ENCODE peak calls at places on chromosomes 13 and 19, in nine cellular contexts. W is neuronal stem cell, N is heart right ventricle, S is caudate nucleus, A is aorta, P is left lung, E is pancreas, B is K562, T is suprapubic skin. M is an unnamed sample.
A peak's percentile ranks its signal among the peaks of the same experiment; 100 is the strongest.

GRCh38 chr13:41931337-41931736 is 29.6 kb downstream of the VWA8 start:
- DNase-seq in W (no peak), N (no peak), S (no peak), A (no peak), P (no peak), E (no peak), B (no peak), T (no peak), M (no peak)

GRCh38 chr19:6412111-6412999 is 12.3 kb downstream of the KHSRP start:
- DNase-seq in W (no peak), N (no peak), S (no peak), A (no peak), P (no peak), E (peak; percentile 71), B (peak; percentile 73), T (no peak), M (no peak)

GRCh38 chr13:44188257-44188656 is 185.4 kb upstream of the SERP2 start:
- DNase-seq in W (no peak), N (no peak), S (no peak), A (no peak), P (no peak), E (no peak), B (no peak), T (no peak), M (peak; percentile 62)

GRCh38 chr19:16324384-16325160 is at the start of gene KLF2:
- DNase-seq in W (peak; percentile 78), N (peak; percentile 97), S (no peak), A (peak; percentile 99), P (peak; percentile 95), E (peak; percentile 93), B (peak; percentile 89), T (peak; percentile 97), M (no peak)

GRCh38 chr13:93283255-93283654 is 56.6 kb downstream of the GPC6 start:
- DNase-seq in W (no peak), N (no peak), S (no peak), A (no peak), P (no peak), E (no peak), B (no peak), T (no peak), M (no peak)

GRCh38 chr13:49319555-49320350 is 72.0 kb downstream of the CDADC1 start:
- DNase-seq in W (no peak), N (no peak), S (no peak), A (no peak), P (no peak), E (no peak), B (no peak), T (no peak), M (no peak)

GRCh38 chr19:34317311-34317927 is 47.6 kb upstream of the GPI start:
- DNase-seq in W (no peak), N (no peak), S (no peak), A (no peak), P (no peak), E (no peak), B (peak; percentile 45), T (no peak), M (no peak)

GRCh38 chr13:40494513-40494912 is 171.9 kb downstream of the FOXO1 start:
- DNase-seq in W (no peak), N (no peak), S (no peak), A (no peak), P (no peak), E (no peak), B (no peak), T (no peak), M (no peak)

GRCh38 chr19:1416014-1416841 is 8.8 kb downstream of the DAZAP1 start:
- DNase-seq in W (no peak), N (no peak), S (no peak), A (no peak), P (no peak), E (peak; percentile 72), B (no peak), T (no peak), M (no peak)

GRCh38 chr19:35975608-35976214 is 19.3 kb upstream of the SDHAF1 start:
- DNase-seq in W (peak; percentile 44), N (no peak), S (no peak), A (no peak), P (no peak), E (no peak), B (peak; percentile 53), T (no peak), M (no peak)

GRCh38 chr19:54152267-54152666 is 7.3 kb downstream of the LENG1 start:
- DNase-seq in W (no peak), N (no peak), S (no peak), A (no peak), P (no peak), E (no peak), B (no peak), T (no peak), M (no peak)
- H3K27ac ChIP-seq in W (no peak overlapping the region), N (no peak overlapping the region), S (no peak overlapping the region), A (no peak overlapping the region), P (no peak overlapping the region), E (no peak overlapping the region), B (no peak overlapping the region), T (no peak overlapping the region), M (no peak overlapping the region)

GRCh38 chr19:41563847-41564514 is 12.0 kb upstream of the CEACAM21 start:
- DNase-seq in W (no peak), N (no peak), S (no peak), A (no peak), P (no peak), E (no peak), B (no peak), T (no peak), M (no peak)
- H3K27ac ChIP-seq in W (no peak overlapping the region), N (no peak overlapping the region), S (no peak overlapping the region), A (no peak overlapping the region), P (no peak overlapping the region), E (no peak overlapping the region), B (no peak overlapping the region), T (no peak overlapping the region), M (no peak overlapping the region)

DNA sequence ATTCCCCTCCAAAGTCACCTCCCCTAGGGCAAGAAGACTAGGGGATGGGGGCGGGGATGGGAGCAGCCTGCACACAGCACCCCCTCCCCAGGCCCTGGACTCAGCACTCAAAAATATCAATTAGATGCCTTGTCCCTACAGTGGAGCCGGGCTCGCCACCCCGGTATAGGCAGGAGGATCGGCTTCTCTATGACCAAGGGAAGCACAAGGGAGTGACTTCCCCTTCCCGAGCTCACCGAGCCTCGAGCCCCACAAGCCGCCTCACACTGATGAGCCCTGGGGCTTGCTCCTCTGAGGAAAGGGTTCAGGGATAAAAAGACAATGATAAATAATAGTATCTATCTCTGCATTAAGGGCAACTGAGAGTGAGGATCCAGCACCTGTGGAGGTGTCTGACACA is 51.5 kb downstream of the STK24 start:
- DNase-seq in W (no peak), N (no peak), S (no peak), A (no peak), P (no peak), E (no peak), B (no peak), T (no peak), M (no peak)
- H3K27ac ChIP-seq in W (no peak overlapping the region), N (no peak overlapping the region), S (no peak overlapping the region), A (no peak overlapping the region), P (no peak overlapping the region), E (no peak overlapping the region), B (no peak overlapping the region), T (peak overlapping the region; percentile 12), M (no peak overlapping the region)

DNA sequence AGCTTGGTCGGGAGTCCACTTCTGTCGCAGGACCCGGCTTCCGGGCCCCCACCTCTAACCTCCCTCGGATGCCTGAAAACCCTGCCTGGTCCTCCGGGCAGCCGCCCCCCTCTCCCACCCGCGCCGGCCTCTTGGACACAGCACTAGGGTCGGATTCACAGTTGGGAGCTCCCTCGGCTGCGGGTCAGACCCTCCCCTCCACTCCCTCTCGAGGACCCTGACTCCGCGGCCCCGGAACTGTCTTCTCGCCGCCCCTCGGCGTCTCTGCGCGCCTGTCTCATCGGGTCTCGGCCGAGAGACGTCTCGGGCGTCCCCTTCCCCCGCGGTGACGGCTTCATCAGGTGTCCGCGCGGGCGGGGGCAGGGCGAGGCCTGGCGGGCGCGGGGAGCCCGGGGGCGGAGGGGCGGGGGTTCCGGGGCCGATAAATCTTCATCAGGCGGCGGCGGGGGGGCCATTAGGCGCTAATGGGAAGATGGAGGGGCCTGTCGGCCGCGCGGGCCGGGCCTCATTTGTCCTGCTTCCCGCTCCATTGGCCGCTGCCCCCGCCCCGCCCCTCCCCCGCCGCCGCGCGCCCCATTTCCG is 11.7 kb upstream of the ERFL start:
- DNase-seq in W (no peak), N (no peak), S (no peak), A (no peak), P (no peak), E (no peak), B (peak; percentile 87), T (no peak), M (no peak)
- H3K27ac ChIP-seq in W (no peak overlapping the region), N (peak overlapping the region; percentile 15), S (no peak overlapping the region), A (no peak overlapping the region), P (no peak overlapping the region), E (no peak overlapping the region), B (peak overlapping the region; percentile 86), T (no peak overlapping the region), M (no peak overlapping the region)

GRCh38 chr13:100490692-100491091 is 97.9 kb downstream of the GGACT start:
- DNase-seq in W (no peak), N (no peak), S (no peak), A (no peak), P (peak; percentile 45), E (no peak), B (no peak), T (no peak), M (no peak)
- H3K27ac ChIP-seq in W (no peak overlapping the region), N (peak overlapping the region; percentile 4), S (peak overlapping the region; percentile 49), A (no peak overlapping the region), P (peak overlapping the region; percentile 48), E (no peak overlapping the region), B (no peak overlapping the region), T (no peak overlapping the region), M (no peak overlapping the region)

DNA sequence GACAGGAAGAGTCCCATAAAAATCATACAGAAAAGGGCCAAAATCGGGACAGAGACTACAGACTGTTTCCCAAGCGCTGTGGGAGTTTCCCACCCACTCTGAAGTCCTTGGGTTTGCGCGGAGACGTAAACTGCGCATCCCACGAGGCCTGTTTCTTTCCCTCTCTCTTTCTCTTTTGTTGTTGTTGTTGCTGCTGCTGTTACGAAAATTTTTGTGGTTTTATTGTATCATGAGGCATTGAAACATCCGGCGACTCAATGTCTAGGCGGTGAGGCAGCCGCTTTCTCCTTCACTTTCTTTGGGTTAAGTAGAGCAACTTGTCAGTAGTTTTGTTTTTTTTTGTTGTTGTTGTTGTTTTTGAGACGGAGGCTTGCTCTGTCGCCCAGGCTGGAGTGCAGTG is 1.6 kb upstream of the PPP1R12C start:
- DNase-seq in W (no peak), N (no peak), S (no peak), A (no peak), P (no peak), E (no peak), B (no peak), T (no peak), M (no peak)
- H3K27ac ChIP-seq in W (no peak overlapping the region), N (peak overlapping the region; percentile 86), S (no peak overlapping the region), A (no peak overlapping the region), P (no peak overlapping the region), E (no peak overlapping the region), B (no peak overlapping the region), T (no peak overlapping the region), M (no peak overlapping the region)

GRCh38 chr19:13906525-13906904 is 514 bp downstream of the CC2D1A start:
- DNase-seq in W (no peak), N (no peak), S (no peak), A (no peak), P (peak; percentile 52), E (peak; percentile 79), B (peak; percentile 37), T (no peak), M (no peak)
- H3K27ac ChIP-seq in W (no peak overlapping the region), N (peak overlapping the region; percentile 87), S (peak overlapping the region; percentile 38), A (no peak overlapping the region), P (peak overlapping the region; percentile 83), E (peak overlapping the region; percentile 80), B (peak overlapping the region; percentile 76), T (peak overlapping the region; percentile 83), M (peak overlapping the region; percentile 72)

M was measured in epithelial cell of prostate.